ENCODE peak calls at places on chromosomes 2 and 18, in six cellular contexts. O is WERI-Rb-1; J is activated T-helper 1 cell treated with anti-CD3 and anti-CD28 coated beads, Interleukin-2, amount 50 U/mL, for 16 hours; N is HuH-7.5; B is GM12878; F is AG10803. S is an unnamed sample.

GRCh38 chr2:121075641-121076500 is 209.1 kb downstream of the TFCP2L1 start:
- DNase-seq in N (no peak), J (no peak), O (no peak), F (no peak), B (no peak), S (peak; percentile 79)

GRCh38 chr18:23939366-23939765 is 75.2 kb upstream of the TTC39C start:
- DNase-seq in J (no peak), B (no peak), N (no peak), F (no peak), O (no peak), S (no peak)

GRCh38 chr2:177042311-177042710 is 170.3 kb upstream of the HNRNPA3 start:
- DNase-seq in N (no peak), O (no peak), F (no peak), J (no peak), B (no peak), S (no peak)

GRCh38 chr2:240319221-240319854 is 116.1 kb upstream of the GPC1 start:
- DNase-seq in B (no peak), J (no peak), O (no peak), N (no peak), F (no peak), S (no peak)

GRCh38 chr2:60152226-60152833 is 401.1 kb downstream of the BCL11A start:
- DNase-seq in F (peak; percentile 2), J (no peak), B (no peak), O (no peak), N (no peak), S (no peak)

GRCh38 chr2:231781798-231782726 is 980 bp upstream of the PDE6D start:
- DNase-seq in B (peak; percentile 23), J (no peak), O (no peak), N (no peak), F (peak; percentile 48), S (no peak)

GRCh38 chr2:54206596-54206995 is 49.4 kb downstream of the TSPYL6 start:
- DNase-seq in N (peak; percentile 13), F (peak; percentile 39), O (no peak), J (no peak), B (no peak), S (peak; percentile 16)

GRCh38 chr2:177602611-177603164 is 210.1 kb downstream of the AGPS start:
- DNase-seq in J (no peak), N (no peak), O (no peak), F (no peak), B (no peak), S (no peak)

GRCh38 chr18:36724591-36725001 is 104.2 kb downstream of the TPGS2 start:
- DNase-seq in F (peak; percentile 28), N (no peak), J (no peak), B (no peak), O (no peak), S (no peak)

GRCh38 chr18:37639846-37640245 is 74.2 kb upstream of the CELF4 start:
- DNase-seq in N (no peak), O (no peak), F (no peak), J (no peak), B (no peak), S (no peak)

GRCh38 chr18:12076424-12077140 is 17.1 kb upstream of the ANKRD62 start:
- DNase-seq in J (no peak), N (no peak), B (no peak), O (no peak), F (peak; percentile 49), S (peak; percentile 54)

GRCh38 chr2:85935746-85936208 is 47.0 kb upstream of the ST3GAL5 start:
- DNase-seq in B (no peak), O (peak; percentile 60), N (no peak), J (no peak), F (peak; percentile 72), S (peak; percentile 73)

S was measured in NCI-H2171 treated with DMSO at 0.1 percent for 48 hours.